ENCODE peak calls at places on chromosomes 6 and 20, in six cellular contexts. H is SK-N-SH, Y is H1, L is A549, O is GM12878, Q is K562. Z is an unnamed sample.

GRCh38 chr6:135701426-135701825 is 150.1 kb upstream of the PDE7B start:
- DNase-seq in H (no peak), Y (no peak), L (no peak), O (no peak), Q (no peak), Z (no peak)

GRCh38 chr6:148438593-148438992 is 96.0 kb downstream of the SASH1 start:
- DNase-seq in H (no peak), Y (peak; percentile 2), L (no peak), O (no peak), Q (no peak), Z (no peak)

GRCh38 chr6:44029489-44030185 is 97.6 kb downstream of the MRPL14 start:
- DNase-seq in H (peak; percentile 67), Y (no peak), L (no peak), O (no peak), Q (no peak), Z (no peak)

GRCh38 chr6:156840136-156840535 is 63.0 kb downstream of the ARID1B start:
- DNase-seq in H (no peak), Y (no peak), L (no peak), O (no peak), Q (no peak), Z (no peak)

GRCh38 chr20:17442588-17442987 is 88.6 kb downstream of the BFSP1 start:
- DNase-seq in H (no peak), Y (no peak), L (peak; percentile 28), O (no peak), Q (no peak), Z (peak; percentile 36)

GRCh38 chr6:30914854-30915590 is 984 bp downstream of the VARS2 start:
- DNase-seq in H (no peak), Y (no peak), L (no peak), O (no peak), Q (peak; percentile 70), Z (no peak)

GRCh38 chr6:14476793-14477531 is 359.4 kb downstream of the CD83 start:
- DNase-seq in H (no peak), Y (no peak), L (peak; percentile 94), O (no peak), Q (peak; percentile 94), Z (no peak)

GRCh38 chr20:52410182-52410647 is 218.6 kb upstream of the ZFP64 start:
- DNase-seq in H (peak; percentile 12), Y (no peak), L (no peak), O (no peak), Q (no peak), Z (no peak)

GRCh38 chr6:130994319-130995097 is 68.5 kb downstream of the EPB41L2 start:
- DNase-seq in H (no peak), Y (no peak), L (no peak), O (no peak), Q (no peak), Z (no peak)

GRCh38 chr6:130749402-130749801 is 77.8 kb upstream of the SMLR1 start:
- DNase-seq in H (no peak), Y (no peak), L (peak; percentile 5), O (no peak), Q (no peak), Z (peak; percentile 9)

GRCh38 chr6:108156938-108157233 is 8.9 kb upstream of the NR2E1 start:
- DNase-seq in H (no peak), Y (no peak), L (no peak), O (no peak), Q (no peak), Z (no peak)
- H3K4me2 ChIP-seq in H (peak overlapping the region; percentile 81), Y (peak overlapping the region; percentile 60), L (peak overlapping the region; percentile 97), O (no peak overlapping the region), Q (no peak overlapping the region), Z (peak overlapping the region; percentile 76)

GRCh38 chr20:57581202-57582028 is 20.5 kb downstream of the PCK1 start:
- DNase-seq in H (no peak), Y (no peak), L (no peak), O (no peak), Q (no peak), Z (no peak)

GRCh38 chr20:57580478-57581201 is 19.7 kb downstream of the PCK1 start:
- DNase-seq in H (no peak), Y (no peak), L (no peak), O (no peak), Q (no peak), Z (no peak)

GRCh38 chr20:57582029-57582378 is 21.1 kb downstream of the PCK1 start:
- DNase-seq in H (no peak), Y (no peak), L (no peak), O (no peak), Q (no peak), Z (no peak)

GRCh38 chr20:57583289-57584257 is 22.7 kb downstream of the PCK1 start:
- DNase-seq in H (no peak), Y (no peak), L (no peak), O (no peak), Q (no peak), Z (no peak)

GRCh38 chr20:57582432-57583288 is 21.8 kb downstream of the PCK1 start:
- DNase-seq in H (peak; percentile 74), Y (peak; percentile 63), L (peak; percentile 24), O (no peak), Q (peak; percentile 40), Z (peak; percentile 24)
- TF ChIP-seq EP300 in H (no peak), Y (no peak), L (no peak), O (no peak), Q (no peak), Z (no peak)

DNA sequence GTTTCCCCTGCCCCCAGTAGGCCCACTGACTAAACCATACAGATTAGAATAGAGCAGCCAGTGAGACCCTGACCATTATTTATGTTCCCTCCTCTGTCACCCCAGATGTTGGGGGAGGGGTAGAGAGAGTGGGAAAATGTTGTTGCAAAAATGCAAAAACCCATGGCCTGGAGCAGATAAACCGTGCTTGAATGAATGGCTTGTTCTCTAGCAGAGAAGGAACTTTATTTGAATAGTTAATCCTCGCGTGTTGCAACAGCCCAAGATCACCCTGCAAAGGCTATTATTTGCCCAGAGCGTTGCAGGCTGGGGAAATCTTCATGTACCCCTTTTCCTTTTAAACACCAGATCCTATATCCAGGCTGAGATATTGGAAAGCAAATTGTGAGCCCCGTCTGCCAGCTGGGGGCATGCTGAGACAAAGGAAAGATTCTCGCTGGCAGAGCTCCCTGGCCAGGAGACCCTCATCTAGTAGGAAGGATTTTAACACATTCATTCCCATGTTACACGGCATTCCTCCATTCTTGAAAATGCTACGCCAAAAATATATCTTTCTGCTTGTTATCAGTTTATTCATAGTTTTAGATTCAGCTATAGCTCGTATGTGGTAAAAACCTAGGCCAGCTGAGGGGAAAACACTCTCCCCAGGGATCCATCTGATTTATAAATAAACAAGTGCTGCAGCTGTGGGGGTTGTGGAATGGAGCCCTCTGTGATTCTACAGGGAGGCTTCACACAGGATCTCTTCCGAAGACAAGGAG is 53.0 kb downstream of the LINC00237 start:
- DNase-seq in H (peak; percentile 20), Y (peak; percentile 53), L (no peak), O (no peak), Q (no peak), Z (peak; percentile 97)
- H3K4me2 ChIP-seq in H (no peak overlapping the region), Y (peak overlapping the region; percentile 26), L (no peak overlapping the region), O (no peak overlapping the region), Q (no peak overlapping the region), Z (peak overlapping the region; percentile 85)

DNA sequence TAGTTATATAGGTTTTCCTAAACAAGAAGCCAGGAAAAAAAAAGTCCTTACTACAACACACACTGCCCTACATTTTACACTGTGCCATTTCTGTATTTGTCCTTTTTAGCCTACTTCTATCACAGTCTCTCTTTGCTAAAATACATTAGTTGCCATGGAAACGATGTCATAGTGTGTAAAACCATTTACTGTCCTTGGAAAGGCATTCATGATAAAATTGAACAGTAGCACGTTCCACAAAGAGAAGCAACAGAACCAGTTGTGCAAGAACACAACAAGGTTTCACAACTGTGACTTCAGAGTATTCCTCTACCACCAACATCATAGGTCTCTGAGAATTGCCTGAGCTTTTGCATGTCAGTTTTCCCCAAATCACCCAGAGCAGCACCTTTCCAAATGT is 20.5 kb downstream of the FYN start:
- DNase-seq in H (no peak), Y (no peak), L (no peak), O (no peak), Q (no peak), Z (peak; percentile 45)
- TF ChIP-seq EP300 in H (no peak), Y (no peak), L (no peak), O (no peak), Q (no peak), Z (no peak)

Z was measured in HepG2.